ENCODE peak calls at places on chromosomes 11 and 22, in seven cellular contexts. T is NCI-H460; B is bronchial epithelial cell; S is ELR; P is naive thymus-derived CD8-positive, alpha-beta T cell; C is PC-3; O is GM06990. U is an unnamed sample.
A peak's percentile ranks its signal among the peaks of the same experiment; 100 is the strongest.

GRCh38 chr22:23681026-23681809 is 9.6 kb upstream of the RGL4 start:
- DNase-seq in T (no peak), B (no peak), S (no peak), P (no peak), C (no peak), O (no peak), U (no peak)

GRCh38 chr11:74318241-74318932 is 6.9 kb upstream of the P4HA3 start:
- DNase-seq in T (no peak), B (no peak), S (peak; percentile 54), P (no peak), C (peak; percentile 37), O (no peak), U (no peak)

GRCh38 chr11:70834277-70834940 is 418.0 kb downstream of the SHANK2 start:
- DNase-seq in T (no peak), B (no peak), S (no peak), P (no peak), C (no peak), O (no peak), U (no peak)

GRCh38 chr11:112364962-112365481 is 104.4 kb upstream of the PLET1 start:
- DNase-seq in T (no peak), B (peak; percentile 79), S (peak; percentile 96), P (no peak), C (peak; percentile 96), O (no peak), U (no peak)

GRCh38 chr11:8288824-8289223 is 25.1 kb upstream of the LMO1 start:
- DNase-seq in T (no peak), B (no peak), S (no peak), P (no peak), C (no peak), O (no peak), U (no peak)

GRCh38 chr11:47861762-47862161 is 13.6 kb upstream of the NUP160 start:
- DNase-seq in T (peak; percentile 51), B (peak; percentile 69), S (peak; percentile 90), P (no peak), C (peak; percentile 70), O (no peak), U (no peak)

GRCh38 chr11:62811659-62812058 is 6.4 kb upstream of the NXF1 start:
- DNase-seq in T (no peak), B (no peak), S (no peak), P (no peak), C (no peak), O (no peak), U (no peak)

GRCh38 chr11:118953265-118953664 is 2.8 kb upstream of the UPK2 start:
- DNase-seq in T (no peak), B (no peak), S (peak; percentile 36), P (no peak), C (no peak), O (no peak), U (no peak)

GRCh38 chr22:21866821-21867527 is 471 bp downstream of the MAPK1 start:
- DNase-seq in T (no peak), B (no peak), S (peak; percentile 55), P (peak; percentile 7), C (peak; percentile 11), O (peak; percentile 55), U (peak; percentile 14)

GRCh38 chr11:113331988-113332387 is 17.6 kb downstream of the TTC12 start:
- DNase-seq in T (no peak), B (no peak), S (no peak), P (no peak), C (no peak), O (no peak), U (no peak)

GRCh38 chr22:44151661-44152060 is 29.1 kb upstream of the PARVG start:
- DNase-seq in T (no peak), B (no peak), S (peak; percentile 51), P (no peak), C (peak; percentile 29), O (no peak), U (no peak)

GRCh38 chr11:122559734-122560382 is 95.7 kb upstream of the UBASH3B start:
- DNase-seq in T (peak; percentile 42), B (peak; percentile 7), S (peak; percentile 47), P (no peak), C (peak; percentile 27), O (no peak), U (no peak)

GRCh38 chr11:61119055-61119454 is 16.8 kb downstream of the CD5 start:
- DNase-seq in T (no peak), B (no peak), S (no peak), P (no peak), C (no peak), O (no peak), U (no peak)

GRCh38 chr22:31179345-31179744 is 19.4 kb downstream of the RNF185 start:
- DNase-seq in T (peak; percentile 68), B (peak; percentile 84), S (no peak), P (no peak), C (peak; percentile 92), O (no peak), U (no peak)

GRCh38 chr11:70203749-70204465 is 811 bp downstream of the FADD start:
- DNase-seq in T (peak; percentile 61), B (peak; percentile 89), S (peak; percentile 95), P (peak; percentile 77), C (peak; percentile 97), O (peak; percentile 69), U (peak; percentile 91)

GRCh38 chr22:45503071-45503815 is 560 bp downstream of the FBLN1 start:
- DNase-seq in T (no peak), B (no peak), S (peak; percentile 6), P (no peak), C (no peak), O (no peak), U (no peak)

GRCh38 chr11:1221848-1222311 is 986 bp upstream of the MUC5B start:
- DNase-seq in T (no peak), B (no peak), S (no peak), P (no peak), C (no peak), O (no peak), U (no peak)